ENCODE peak calls at places on chromosomes 11 and 22, in seven cellular contexts. One of them, this sample, is unnamed.

GRCh38 chr11:61334434-61335354 is 1.7 kb downstream of the TKFC start:
- DNase-seq in fibroblast of lung: peak
- DNase-seq in SK-N-DZ: no peak
- DNase-seq in activated CD4-positive, alpha-beta T cell treated with anti-CD3 and anti-CD28 coated beads for 36 hours: peak
- DNase-seq in fibroblast of the conjunctiva: no peak
- DNase-seq in effector memory CD8-positive, alpha-beta T cell: no peak
- DNase-seq in iPS-NIHi11: no peak
- DNase-seq in this sample: no peak

GRCh38 chr11:22192642-22193347 is at the start of gene ANO5:
- DNase-seq in SK-N-DZ: peak
- DNase-seq in fibroblast of the conjunctiva: no peak
- DNase-seq in activated CD4-positive, alpha-beta T cell treated with anti-CD3 and anti-CD28 coated beads for 36 hours: peak
- DNase-seq in effector memory CD8-positive, alpha-beta T cell: no peak
- DNase-seq in iPS-NIHi11: peak
- DNase-seq in fibroblast of lung: peak
- DNase-seq in this sample: peak

GRCh38 chr11:75667831-75668507 is 869 bp downstream of the MAP6 start:
- DNase-seq in fibroblast of lung: peak
- DNase-seq in activated CD4-positive, alpha-beta T cell treated with anti-CD3 and anti-CD28 coated beads for 36 hours: peak
- DNase-seq in iPS-NIHi11: peak
- DNase-seq in SK-N-DZ: peak
- DNase-seq in fibroblast of the conjunctiva: no peak
- DNase-seq in effector memory CD8-positive, alpha-beta T cell: peak
- DNase-seq in this sample: no peak

GRCh38 chr11:17275376-17276235 is 933 bp upstream of the NUCB2 start:
- DNase-seq in SK-N-DZ: no peak
- DNase-seq in fibroblast of the conjunctiva: no peak
- DNase-seq in iPS-NIHi11: no peak
- DNase-seq in effector memory CD8-positive, alpha-beta T cell: no peak
- DNase-seq in fibroblast of lung: no peak
- DNase-seq in activated CD4-positive, alpha-beta T cell treated with anti-CD3 and anti-CD28 coated beads for 36 hours: peak
- DNase-seq in this sample: no peak

GRCh38 chr11:106456651-106457050 is 379.2 kb downstream of the AASDHPPT start:
- DNase-seq in activated CD4-positive, alpha-beta T cell treated with anti-CD3 and anti-CD28 coated beads for 36 hours: no peak
- DNase-seq in fibroblast of lung: peak
- DNase-seq in iPS-NIHi11: no peak
- DNase-seq in fibroblast of the conjunctiva: no peak
- DNase-seq in effector memory CD8-positive, alpha-beta T cell: no peak
- DNase-seq in SK-N-DZ: no peak
- DNase-seq in this sample: no peak

GRCh38 chr22:45237065-45237990 is 3.4 kb downstream of the KIAA0930 start:
- DNase-seq in SK-N-DZ: no peak
- DNase-seq in activated CD4-positive, alpha-beta T cell treated with anti-CD3 and anti-CD28 coated beads for 36 hours: no peak
- DNase-seq in fibroblast of lung: no peak
- DNase-seq in effector memory CD8-positive, alpha-beta T cell: no peak
- DNase-seq in fibroblast of the conjunctiva: no peak
- DNase-seq in iPS-NIHi11: no peak
- DNase-seq in this sample: no peak

GRCh38 chr22:17085277-17086091 is 684 bp downstream of the IL17RA start:
- DNase-seq in fibroblast of the conjunctiva: no peak
- DNase-seq in SK-N-DZ: no peak
- DNase-seq in fibroblast of lung: peak
- DNase-seq in effector memory CD8-positive, alpha-beta T cell: peak
- DNase-seq in iPS-NIHi11: peak
- DNase-seq in activated CD4-positive, alpha-beta T cell treated with anti-CD3 and anti-CD28 coated beads for 36 hours: peak
- DNase-seq in this sample: no peak

GRCh38 chr11:64186205-64187165 is 514 bp downstream of the STIP1 start:
- DNase-seq in SK-N-DZ: no peak
- DNase-seq in fibroblast of the conjunctiva: no peak
- DNase-seq in iPS-NIHi11: no peak
- DNase-seq in activated CD4-positive, alpha-beta T cell treated with anti-CD3 and anti-CD28 coated beads for 36 hours: peak
- DNase-seq in fibroblast of lung: peak
- DNase-seq in effector memory CD8-positive, alpha-beta T cell: peak
- DNase-seq in this sample: no peak

GRCh38 chr11:96027021-96027420 is 103.1 kb upstream of the MTMR2 start:
- DNase-seq in effector memory CD8-positive, alpha-beta T cell: no peak
- DNase-seq in fibroblast of lung: no peak
- DNase-seq in activated CD4-positive, alpha-beta T cell treated with anti-CD3 and anti-CD28 coated beads for 36 hours: no peak
- DNase-seq in fibroblast of the conjunctiva: no peak
- DNase-seq in iPS-NIHi11: no peak
- DNase-seq in SK-N-DZ: no peak
- DNase-seq in this sample: no peak

GRCh38 chr11:70364745-70365535 is 33.4 kb upstream of the CTTN start:
- DNase-seq in fibroblast of lung: no peak
- DNase-seq in effector memory CD8-positive, alpha-beta T cell: peak
- DNase-seq in iPS-NIHi11: no peak
- DNase-seq in fibroblast of the conjunctiva: no peak
- DNase-seq in activated CD4-positive, alpha-beta T cell treated with anti-CD3 and anti-CD28 coated beads for 36 hours: peak
- DNase-seq in SK-N-DZ: no peak
- DNase-seq in this sample: no peak

GRCh38 chr11:59574467-59574866 is 41.1 kb downstream of the OSBP start:
- DNase-seq in fibroblast of lung: peak
- DNase-seq in effector memory CD8-positive, alpha-beta T cell: no peak
- DNase-seq in SK-N-DZ: no peak
- DNase-seq in iPS-NIHi11: no peak
- DNase-seq in activated CD4-positive, alpha-beta T cell treated with anti-CD3 and anti-CD28 coated beads for 36 hours: no peak
- DNase-seq in fibroblast of the conjunctiva: no peak
- DNase-seq in this sample: no peak